ENCODE peak calls at places on chromosomes 12 and 14, in four cellular contexts. O is HEK293T, Q is foreskin fibroblast, J is astrocyte of the cerebellum. W is an unnamed sample.

GRCh38 chr12:89038831-89039509 is 313.3 kb downstream of the DUSP6 start:
- DNase-seq in O (no peak), Q (no peak), J (no peak), W (no peak)

GRCh38 chr12:87661770-87662402 is 367.3 kb downstream of the C12orf50 start:
- DNase-seq in O (no peak), Q (no peak), J (no peak), W (no peak)

GRCh38 chr12:52362118-52362726 is 5.1 kb downstream of the KRT85 start:
- DNase-seq in O (no peak), Q (no peak), J (no peak), W (no peak)

GRCh38 chr12:50261654-50262053 is 21.7 kb downstream of the LIMA1 start:
- DNase-seq in O (no peak), Q (no peak), J (no peak), W (no peak)

GRCh38 chr12:124544311-124544970 is 23.0 kb downstream of the NCOR2 start:
- DNase-seq in O (no peak), Q (no peak), J (no peak), W (no peak)

GRCh38 chr12:66176525-66176924 is 6.7 kb upstream of the TMBIM4 start:
- DNase-seq in O (no peak), Q (no peak), J (no peak), W (no peak)

GRCh38 chr14:92929689-92930608 is 7.0 kb downstream of the CHGA start:
- DNase-seq in O (no peak), Q (no peak), J (no peak), W (no peak)

GRCh38 chr12:109115758-109116610 is at the start of gene ACACB:
- DNase-seq in O (no peak), Q (no peak), J (no peak), W (no peak)

GRCh38 chr14:67623114-67623513 is 3.4 kb downstream of the ARG2 start:
- DNase-seq in O (no peak), Q (no peak), J (peak), W (no peak)

GRCh38 chr12:109461049-109461845 is 15.9 kb downstream of the KCTD10 start:
- DNase-seq in O (no peak), Q (peak), J (no peak), W (no peak)

GRCh38 chr14:71005076-71005475 is 97.8 kb downstream of the PCNX1 start:
- DNase-seq in O (no peak), Q (no peak), J (no peak), W (no peak)

GRCh38 chr12:103279444-103279843 is 216.3 kb downstream of the C12orf42 start:
- DNase-seq in O (no peak), Q (no peak), J (no peak), W (no peak)

GRCh38 chr12:87140257-87140656 is 884.1 kb upstream of the MGAT4C start:
- DNase-seq in O (no peak), Q (no peak), J (no peak), W (no peak)

GRCh38 chr14:94936901-94937321 is 167.0 kb upstream of the GSC start:
- DNase-seq in O (no peak), Q (no peak), J (no peak), W (no peak)

GRCh38 chr12:53102883-53103807 is at the start of gene SOAT2:
- DNase-seq in O (peak), Q (no peak), J (no peak), W (no peak)

GRCh38 chr12:108618079-108618952 is 15.4 kb downstream of the SELPLG start:
- DNase-seq in O (peak), Q (peak), J (peak), W (no peak)

GRCh38 chr12:68823711-68824110 is 15.7 kb downstream of the MDM2 start:
- DNase-seq in O (no peak), Q (no peak), J (peak), W (peak)

GRCh38 chr12:57983150-57983857 is 41.9 kb downstream of the ATP23 start:
- DNase-seq in O (peak), Q (peak), J (peak), W (peak)

GRCh38 chr14:80491131-80491530 is 279.8 kb upstream of the DIO2 start:
- DNase-seq in O (no peak), Q (peak), J (peak), W (no peak)

GRCh38 chr12:27705263-27705662 is 5.4 kb upstream of the MRPS35 start:
- DNase-seq in O (no peak), Q (no peak), J (no peak), W (no peak)

GRCh38 chr12:106138646-106139421 is at the start of gene NUAK1:
- DNase-seq in O (peak), Q (no peak), J (no peak), W (no peak)

GRCh38 chr12:13069380-13069779 is 25.2 kb downstream of the FAM234B start:
- DNase-seq in O (no peak), Q (no peak), J (no peak), W (no peak)